ENCODE peak calls at places on chromosomes 1 and 21, in six cellular contexts. N is CD8-positive, alpha-beta T cell; S is transverse colon; X is pancreas; T is RWPE1; U is stomach. I is an unnamed sample.

GRCh38 chr1:41919764-41920397 is 1.2 kb upstream of the HIVEP3 start:
- DNase-seq in X (peak), T (no peak), S (peak), U (peak), N (peak), I (no peak)

GRCh38 chr1:184633785-184634184 is 120.9 kb downstream of the EDEM3 start:
- DNase-seq in S (no peak), T (no peak), X (no peak), N (no peak), U (peak), I (no peak)

GRCh38 chr1:3668585-3669300 is 16.4 kb downstream of the TP73 start:
- DNase-seq in T (no peak), X (peak), N (no peak), U (peak), S (peak), I (peak)

GRCh38 chr21:30044447-30045064 is 104.8 kb upstream of the GRIK1 start:
- DNase-seq in S (no peak), X (no peak), U (no peak), N (no peak), T (peak), I (no peak)

GRCh38 chr1:246005067-246005466 is 502.0 kb downstream of the SMYD3 start:
- DNase-seq in T (peak), N (no peak), S (no peak), X (no peak), U (no peak), I (no peak)

GRCh38 chr1:165376041-165376810 is 19.7 kb upstream of the LMX1A start:
- DNase-seq in X (peak), N (no peak), T (peak), U (peak), S (peak), I (peak)

GRCh38 chr1:237873487-237873927 is 17.2 kb downstream of the ZP4 start:
- DNase-seq in S (no peak), U (no peak), N (no peak), X (no peak), T (peak), I (no peak)

GRCh38 chr1:168091063-168091462 is 45.7 kb downstream of the GPR161 start:
- DNase-seq in T (no peak), U (no peak), X (no peak), S (no peak), N (no peak), I (no peak)

GRCh38 chr1:223338811-223339746 is 24.9 kb downstream of the SUSD4 start:
- DNase-seq in U (no peak), N (no peak), S (no peak), T (no peak), X (no peak), I (no peak)

GRCh38 chr1:910311-910880 is 13.3 kb upstream of the SAMD11 start:
- DNase-seq in T (no peak), N (no peak), S (no peak), X (peak), U (peak), I (peak)

GRCh38 chr1:29416825-29417557 is 180.7 kb downstream of the PTPRU start:
- DNase-seq in T (no peak), U (no peak), X (no peak), S (no peak), N (peak), I (no peak)

GRCh38 chr1:230534224-230534623 is 108.1 kb upstream of the COG2 start:
- DNase-seq in N (no peak), X (no peak), T (no peak), S (no peak), U (no peak), I (no peak)

GRCh38 chr1:30523055-30524020 is 200.0 kb downstream of the MATN1 start:
- DNase-seq in T (peak), U (peak), N (peak), X (no peak), S (no peak), I (no peak)

GRCh38 chr1:167625040-167625823 is 4.8 kb upstream of the RCSD1 start:
- DNase-seq in S (no peak), T (no peak), N (peak), X (no peak), U (no peak), I (no peak)

GRCh38 chr1:2334883-2335534 is 56.3 kb downstream of the MORN1 start:
- DNase-seq in N (no peak), U (peak), S (no peak), X (no peak), T (peak), I (no peak)

GRCh38 chr1:64898107-64898861 is 68.1 kb downstream of the JAK1 start:
- DNase-seq in S (peak), X (peak), U (peak), T (peak), N (no peak), I (peak)

GRCh38 chr21:35291963-35292627 is 243.0 kb upstream of the RUNX1 start:
- DNase-seq in X (no peak), T (no peak), N (no peak), U (no peak), S (no peak), I (no peak)

GRCh38 chr1:27137022-27137542 is 17.8 kb downstream of the SLC9A1 start:
- DNase-seq in S (peak), U (peak), N (peak), X (no peak), T (no peak), I (no peak)

GRCh38 chr1:71737768-71738167 is 544.6 kb downstream of the NEGR1 start:
- DNase-seq in N (no peak), T (no peak), U (no peak), X (no peak), S (no peak), I (no peak)

GRCh38 chr1:225464851-225465792 is 37.3 kb upstream of the LBR start:
- DNase-seq in T (no peak), U (no peak), S (no peak), X (no peak), N (no peak), I (peak)

GRCh38 chr1:88503656-88504055 is 180.4 kb upstream of the PKN2 start:
- DNase-seq in T (no peak), N (no peak), X (no peak), S (no peak), U (no peak), I (no peak)

GRCh38 chr1:232875536-232875935 is 70.3 kb downstream of the MAP10 start:
- DNase-seq in U (no peak), S (no peak), T (no peak), N (no peak), X (no peak), I (no peak)

GRCh38 chr1:1540015-1540816 is at the start of gene TMEM240:
- DNase-seq in S (peak), T (no peak), U (peak), X (peak), N (peak), I (no peak)

GRCh38 chr1:223363856-223364684 is at the start of gene SUSD4:
- DNase-seq in U (peak), N (peak), T (peak), X (peak), S (peak), I (no peak)

GRCh38 chr1:11938722-11939526 is 4.4 kb downstream of the PLOD1 start:
- DNase-seq in U (no peak), N (no peak), T (no peak), X (no peak), S (no peak), I (no peak)

GRCh38 chr1:66351913-66352312 is 182.0 kb upstream of the SGIP1 start:
- DNase-seq in U (no peak), X (no peak), N (no peak), T (no peak), S (no peak), I (no peak)

GRCh38 chr21:36761685-36762084 is 62.8 kb downstream of the SIM2 start:
- DNase-seq in S (no peak), N (no peak), X (peak), U (no peak), T (no peak), I (no peak)

GRCh38 chr1:195097316-195097715 is 1510.9 kb downstream of the KCNT2 start:
- DNase-seq in U (no peak), T (peak), S (no peak), N (no peak), X (no peak), I (no peak)

GRCh38 chr1:111511362-111511761 is 7.9 kb upstream of the ADORA3 start:
- DNase-seq in X (no peak), T (no peak), S (no peak), U (no peak), N (no peak), I (no peak)

GRCh38 chr1:98315309-98315708 is 346.2 kb upstream of the SNX7 start:
- DNase-seq in T (no peak), N (no peak), S (no peak), X (no peak), U (no peak), I (no peak)

GRCh38 chr21:45974073-45975016 is 7.2 kb upstream of the COL6A1 start:
- DNase-seq in U (peak), N (no peak), X (no peak), S (peak), T (no peak), I (peak)

GRCh38 chr1:109927908-109928307 is 17.3 kb downstream of the CSF1 start:
- DNase-seq in N (no peak), T (no peak), S (peak), U (peak), X (peak), I (peak)

GRCh38 chr1:206693592-206693991 is 8.9 kb downstream of the MAPKAPK2 start:
- DNase-seq in T (no peak), X (peak), U (no peak), N (no peak), S (no peak), I (no peak)

GRCh38 chr1:38123356-38123755 is 76.8 kb upstream of the POU3F1 start:
- DNase-seq in T (peak), X (no peak), U (no peak), N (no peak), S (no peak), I (no peak)

GRCh38 chr1:15036101-15036500 is 117.4 kb upstream of the TMEM51 start:
- DNase-seq in T (no peak), S (no peak), X (no peak), N (no peak), U (no peak), I (no peak)

GRCh38 chr1:234997201-234998173 is 131.2 kb downstream of the TOMM20 start:
- DNase-seq in T (peak), X (peak), U (peak), N (no peak), S (peak), I (peak)

GRCh38 chr1:180028864-180029263 is 74.3 kb downstream of the CEP350 start:
- DNase-seq in X (no peak), S (no peak), N (no peak), T (no peak), U (no peak), I (no peak)
- TF ChIP-seq CTCF in X (no peak), S (no peak), N (no peak), T (no peak), U (no peak), I (no peak)

GRCh38 chr1:61436016-61436415 is 288.9 kb downstream of the TM2D1 start:
- DNase-seq in S (no peak), N (no peak), X (no peak), U (no peak), T (no peak), I (no peak)
- TF ChIP-seq CTCF in S (no peak), N (no peak), X (no peak), U (no peak), T (no peak), I (no peak)

DNA sequence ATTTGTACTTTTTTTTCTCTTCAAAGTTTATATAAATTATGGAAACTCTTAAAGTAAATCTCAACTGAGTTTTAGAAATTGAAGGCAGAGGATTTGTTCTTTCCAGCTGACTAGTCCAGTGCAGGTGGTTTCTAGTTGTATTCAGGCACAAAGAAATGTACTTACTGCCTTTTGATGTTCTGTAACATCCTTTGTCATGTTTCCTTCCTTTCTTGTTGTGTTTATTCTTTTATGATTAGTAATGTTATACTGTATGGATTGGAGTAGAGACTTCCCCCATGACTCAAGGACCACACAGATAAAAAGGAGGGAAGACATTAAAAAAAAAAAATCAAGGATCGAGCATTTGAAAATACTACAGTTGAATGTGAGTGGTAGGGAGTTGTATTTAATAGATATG is 8.0 kb downstream of the HIPK1 start:
- DNase-seq in T (no peak), S (no peak), N (no peak), U (no peak), X (no peak), I (no peak)
- TF ChIP-seq CTCF in T (no peak), S (no peak), N (no peak), U (no peak), X (no peak), I (no peak)

GRCh38 chr1:63317007-63317813 is 5.2 kb upstream of the FOXD3 start:
- DNase-seq in T (peak), U (peak), X (peak), N (no peak), S (peak), I (peak)
- TF ChIP-seq CTCF in T (peak), U (no peak), X (peak), N (no peak), S (peak), I (peak)